ENCODE peak calls at places on chromosomes 1 and 21, in five cellular contexts. W, H, P, G and Q are unnamed samples. For H3K4me1 and H3K9me3, the result is how much of the 10 kb centered on the place peaks cover.

GRCh38 chr1:54989473-54989872 is 9.0 kb downstream of the TMEM61 start:
- DNase-seq in G (peak), P (no peak), H (peak), W (no peak), Q (no peak)

GRCh38 chr1:90850181-90850924 is 133.3 kb upstream of the BARHL2 start:
- DNase-seq in H (peak), P (no peak), G (no peak), W (peak), Q (no peak)

GRCh38 chr1:168811213-168811612 is 82.2 kb upstream of the DPT start:
- DNase-seq in W (no peak), G (no peak), P (no peak), H (no peak), Q (no peak)

GRCh38 chr1:25090707-25091422 is 141.4 kb downstream of the SYF2 start:
- DNase-seq in P (no peak), H (no peak), W (no peak), G (no peak), Q (no peak)

GRCh38 chr1:37100310-37100709 is 66.0 kb upstream of the GRIK3 start:
- DNase-seq in P (no peak), H (no peak), W (no peak), G (no peak), Q (no peak)

GRCh38 chr1:115089443-115090340 is at the start of gene TSPAN2:
- DNase-seq in P (peak), W (peak), G (peak), H (peak), Q (peak)

GRCh38 chr1:187032316-187032981 is 203.7 kb downstream of the PLA2G4A start:
- DNase-seq in G (no peak), H (no peak), W (no peak), P (no peak), Q (no peak)

GRCh38 chr1:3771108-3772026 is 1.2 kb upstream of the SMIM1 start:
- DNase-seq in H (no peak), P (no peak), G (no peak), W (no peak), Q (no peak)

GRCh38 chr1:85940621-85941306 is 215.8 kb downstream of the COL24A1 start:
- DNase-seq in G (no peak), P (no peak), W (no peak), H (no peak), Q (no peak)

GRCh38 chr1:52574594-52574993 is 21.7 kb upstream of the TUT4 start:
- DNase-seq in G (no peak), P (no peak), H (no peak), W (no peak), Q (no peak)

GRCh38 chr1:214146523-214146922 is 134.4 kb upstream of the SMYD2 start:
- DNase-seq in G (no peak), H (peak), P (no peak), W (no peak), Q (no peak)

GRCh38 chr1:31705080-31705866 is 1.5 kb upstream of the COL16A1 start:
- DNase-seq in W (peak), H (peak), G (peak), P (peak), Q (peak)

GRCh38 chr1:7857000-7857399 is 4.1 kb upstream of the UTS2 start:
- DNase-seq in W (no peak), P (no peak), H (no peak), G (no peak), Q (no peak)
- H3K4me1 ChIP-seq in W (under half), P (under half), H (under half), G (under half), Q (under half)

GRCh38 chr1:59295603-59296002 is 1.3 kb upstream of the FGGY start:
- DNase-seq in W (no peak), H (no peak), P (no peak), G (no peak), Q (no peak)
- H3K27ac ChIP-seq in W (peak), H (peak), P (peak), G (peak), Q (peak)

GRCh38 chr1:174322202-174322862 is 125.4 kb upstream of the GPR52 start:
- DNase-seq in P (no peak), G (no peak), H (no peak), W (no peak), Q (no peak)
- H3K9me3 ChIP-seq in P (under half), G (under half), H (under half), W (under half), Q (under half)

GRCh38 chr1:234841710-234842231 is 231.8 kb upstream of the IRF2BP2 start:
- DNase-seq in H (no peak), W (no peak), P (no peak), G (no peak), Q (peak)

GRCh38 chr1:234844479-234845031 is 234.6 kb upstream of the IRF2BP2 start:
- DNase-seq in G (no peak), H (no peak), P (peak), W (no peak), Q (no peak)

GRCh38 chr1:234845836-234846235 is 235.9 kb upstream of the IRF2BP2 start:
- DNase-seq in W (no peak), P (no peak), H (no peak), G (no peak), Q (no peak)

GRCh38 chr1:234842726-234843641 is 233.0 kb upstream of the IRF2BP2 start:
- DNase-seq in G (no peak), H (no peak), W (peak), P (peak), Q (no peak)

DNA sequence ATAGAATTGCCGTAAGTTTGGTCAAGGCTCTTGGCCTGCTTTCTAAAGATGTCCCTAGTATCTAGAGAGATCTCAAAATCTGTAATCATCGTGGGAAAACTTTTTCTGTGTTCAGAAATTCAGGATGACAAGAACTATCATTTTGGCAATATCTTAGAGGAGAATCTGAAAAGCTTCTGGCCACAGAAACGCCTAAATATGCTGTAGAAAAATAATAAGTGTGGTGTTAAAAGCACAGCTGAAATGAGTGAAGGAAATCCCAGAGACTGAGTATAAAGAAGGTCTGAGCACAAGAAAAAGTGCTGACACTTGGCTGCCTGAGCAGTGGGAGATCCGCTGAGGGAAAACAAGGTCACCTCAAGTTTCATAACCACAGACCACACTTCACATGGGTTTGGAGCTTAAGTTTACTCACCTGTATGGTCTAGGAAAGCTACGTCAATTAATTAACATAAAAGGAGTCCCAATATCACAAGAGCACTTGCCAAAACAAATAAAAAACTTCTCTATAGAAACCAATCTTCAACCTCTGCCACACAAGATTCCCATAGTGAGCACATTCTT is 235.2 kb upstream of the IRF2BP2 start:
- DNase-seq in G (no peak), P (no peak), W (no peak), H (no peak), Q (no peak)
- H3K4me1 ChIP-seq in G (under half), P (under half), W (under half), H (under half), Q (under half)

GRCh38 chr21:41596241-41596925 is 88.4 kb upstream of the TMPRSS2 start:
- DNase-seq in W (no peak), P (no peak), H (no peak), G (peak), Q (no peak)

GRCh38 chr21:41597811-41598231 is 89.9 kb upstream of the TMPRSS2 start:
- DNase-seq in W (no peak), P (no peak), H (no peak), G (no peak), Q (no peak)

GRCh38 chr21:41597227-41597626 is 89.3 kb upstream of the TMPRSS2 start:
- DNase-seq in G (no peak), P (no peak), H (no peak), W (no peak), Q (no peak)

GRCh38 chr21:41593051-41593783 is 85.3 kb upstream of the TMPRSS2 start:
- DNase-seq in W (no peak), G (peak), P (no peak), H (no peak), Q (no peak)

DNA sequence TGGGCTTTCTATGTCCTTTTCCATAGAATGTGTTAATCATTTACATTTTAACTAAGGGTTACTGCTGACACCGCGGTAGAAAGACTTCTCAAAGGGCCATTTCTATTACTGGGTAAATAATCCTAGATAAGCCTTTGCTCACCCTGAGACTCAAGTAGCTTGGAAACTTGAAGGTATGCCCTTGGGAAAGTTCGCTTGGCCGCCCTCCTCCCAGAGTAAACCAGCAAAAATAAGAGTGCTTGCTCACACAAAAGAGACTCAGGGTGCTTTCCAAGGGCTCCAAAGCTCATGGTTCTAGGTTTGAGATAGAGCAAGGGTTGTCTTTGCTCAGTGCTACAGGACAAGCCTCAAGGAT is 85.8 kb upstream of the TMPRSS2 start:
- DNase-seq in P (no peak), W (no peak), H (peak), G (peak), Q (no peak)
- H3K27ac ChIP-seq in P (no peak), W (no peak), H (no peak), G (peak), Q (no peak)